ENCODE peak calls at places on chromosomes 4 and X, in nine cellular contexts. X is RCC 7860, K is NCI-H2171 treated with DMSO at 0.1 percent for 48 hours, G is upper lobe of right lung, J is HTR-8/SVneo, T is iPS-NIHi11, C is caudate nucleus, V is H54, U is GM23338. L is an unnamed sample.

GRCh38 chr4:183254162-183254561 is 65.9 kb downstream of the CLDN22 start:
- DNase-seq in C (no peak), J (no peak), X (no peak), V (no peak), U (no peak), G (no peak), T (no peak), K (no peak), L (no peak)

GRCh38 chr4:3330682-3331081 is 37.9 kb downstream of the RGS12 start:
- DNase-seq in G (peak; percentile 31), V (no peak), K (no peak), U (no peak), T (no peak), J (no peak), X (no peak), C (no peak), L (no peak)

GRCh38 chr4:53174824-53175223 is 191.0 kb downstream of the SCFD2 start:
- DNase-seq in K (no peak), V (no peak), U (no peak), C (no peak), J (no peak), X (no peak), G (no peak), T (no peak), L (no peak)

GRCh38 chr4:148270600-148270999 is 171.6 kb downstream of the NR3C2 start:
- DNase-seq in C (no peak), K (no peak), J (peak; percentile 11), T (peak; percentile 10), G (no peak), X (peak; percentile 57), V (peak; percentile 9), U (no peak), L (no peak)

GRCh38 chr4:48899950-48900349 is 6.6 kb downstream of the OCIAD2 start:
- DNase-seq in V (no peak), C (no peak), U (no peak), G (no peak), K (no peak), J (no peak), X (no peak), T (no peak), L (no peak)

GRCh38 chr4:56908206-56909082 is 744 bp downstream of the REST start:
- DNase-seq in K (no peak), C (peak; percentile 62), X (peak; percentile 22), U (peak; percentile 85), G (peak; percentile 89), J (peak; percentile 34), T (peak; percentile 95), V (peak; percentile 45), L (no peak)

GRCh38 chrX:15930585-15930984 is 76.0 kb upstream of the AP1S2 start:
- DNase-seq in X (peak; percentile 3), V (no peak), J (peak; percentile 30), K (peak; percentile 11), C (no peak), T (peak; percentile 38), G (no peak), U (peak; percentile 64), L (no peak)

GRCh38 chrX:21700967-21701366 is 42.8 kb upstream of the KLHL34 start:
- DNase-seq in G (no peak), K (no peak), U (no peak), C (no peak), T (no peak), V (no peak), X (no peak), J (no peak), L (no peak)

GRCh38 chr4:26621366-26621765 is 37.5 kb downstream of the TBC1D19 start:
- DNase-seq in V (no peak), G (no peak), U (no peak), J (no peak), K (no peak), C (no peak), T (no peak), X (no peak), L (no peak)

GRCh38 chr4:2330119-2331042 is 68.5 kb upstream of the MXD4 start:
- DNase-seq in K (no peak), J (peak; percentile 86), U (no peak), V (peak; percentile 66), X (peak; percentile 90), T (no peak), C (no peak), G (no peak), L (no peak)

GRCh38 chrX:119880076-119880475 is 8.4 kb downstream of the NDUFA1 start:
- DNase-seq in X (no peak), G (no peak), J (no peak), V (no peak), U (no peak), T (no peak), C (no peak), K (no peak), L (no peak)

GRCh38 chr4:7324651-7325121 is 110.0 kb downstream of the PSAPL1 start:
- DNase-seq in C (no peak), T (no peak), V (no peak), G (no peak), U (peak; percentile 25), J (no peak), K (no peak), X (no peak), L (peak; percentile 51)

GRCh38 chrX:19747672-19748610 is 139.5 kb downstream of the SH3KBP1 start:
- DNase-seq in T (no peak), X (no peak), J (no peak), V (no peak), K (peak; percentile 2), G (no peak), C (no peak), U (no peak), L (no peak)

GRCh38 chr4:110640608-110641007 is 17.7 kb upstream of the PITX2 start:
- DNase-seq in T (no peak), G (no peak), X (no peak), C (no peak), U (no peak), J (no peak), K (no peak), V (no peak), L (no peak)

GRCh38 chr4:77471821-77472495 is 133.7 kb upstream of the CXCL13 start:
- DNase-seq in G (no peak), V (no peak), T (no peak), K (no peak), U (no peak), C (no peak), J (no peak), X (no peak), L (no peak)

GRCh38 chr4:158125325-158125724 is 47.5 kb downstream of the GASK1B start:
- DNase-seq in C (no peak), G (no peak), K (no peak), T (no peak), V (no peak), U (peak; percentile 47), X (no peak), J (no peak), L (no peak)

GRCh38 chr4:139511320-139511719 is 44.7 kb downstream of the SETD7 start:
- DNase-seq in V (no peak), X (no peak), K (no peak), G (no peak), U (no peak), J (no peak), T (no peak), C (no peak), L (no peak)

GRCh38 chr4:165779950-165780670 is 92.9 kb upstream of the TLL1 start:
- DNase-seq in J (no peak), G (no peak), V (no peak), K (no peak), X (no peak), T (no peak), U (no peak), C (no peak), L (no peak)

GRCh38 chr4:26171953-26172352 is 148.9 kb upstream of the RBPJ start:
- DNase-seq in U (no peak), T (no peak), X (no peak), J (peak; percentile 37), G (no peak), C (no peak), K (peak; percentile 42), V (no peak), L (no peak)

GRCh38 chr4:2284934-2285664 is 23.2 kb upstream of the MXD4 start:
- DNase-seq in K (no peak), J (peak; percentile 29), V (no peak), C (no peak), G (peak; percentile 37), U (no peak), T (no peak), X (peak; percentile 25), L (no peak)

GRCh38 chr4:26503427-26503826 is 13.1 kb upstream of the CCKAR start:
- DNase-seq in J (no peak), G (no peak), V (no peak), C (no peak), T (no peak), K (no peak), X (no peak), U (no peak), L (no peak)

GRCh38 chr4:7151668-7152227 is 40.6 kb upstream of the SORCS2 start:
- DNase-seq in X (no peak), T (no peak), J (no peak), C (no peak), V (no peak), G (no peak), U (no peak), K (no peak), L (no peak)

GRCh38 chr4:120843840-120844527 is 78.5 kb downstream of the PRDM5 start:
- DNase-seq in V (peak; percentile 2), J (no peak), C (no peak), G (peak; percentile 72), U (peak; percentile 70), X (no peak), K (peak; percentile 16), T (peak; percentile 53), L (no peak)

GRCh38 chrX:77960567-77960966 is 8.9 kb downstream of the PGAM4 start:
- DNase-seq in J (no peak), G (no peak), K (no peak), X (no peak), T (no peak), V (no peak), C (no peak), U (no peak), L (no peak)

GRCh38 chr4:115110191-115111166 is 2.9 kb downstream of the NDST4 start:
- DNase-seq in C (no peak), G (no peak), X (no peak), V (no peak), K (peak; percentile 89), J (no peak), T (peak; percentile 6), U (no peak), L (no peak)

GRCh38 chrX:101203782-101204351 is 15.7 kb upstream of the DRP2 start:
- DNase-seq in G (no peak), U (no peak), K (no peak), V (no peak), J (no peak), C (no peak), T (no peak), X (no peak), L (no peak)

GRCh38 chrX:6849711-6850415 is 297.6 kb upstream of the STS start:
- DNase-seq in C (no peak), K (no peak), J (no peak), V (no peak), T (no peak), U (no peak), G (no peak), X (no peak), L (no peak)

GRCh38 chrX:85024044-85024443 is 20.4 kb downstream of the APOOL start:
- DNase-seq in K (no peak), C (no peak), G (no peak), U (no peak), T (no peak), V (no peak), J (no peak), X (peak; percentile 4), L (no peak)